ENCODE peak calls at places on chromosomes 7 and 10, in four cellular contexts. Z, K, D and A are unnamed samples.

GRCh38 chr10:122450336-122450990 is 4.0 kb upstream of the ARMS2 start:
- DNase-seq in D (no peak), K (peak), Z (no peak), A (no peak)

GRCh38 chr10:24374134-24374915 is 165.4 kb downstream of the KIAA1217 start:
- DNase-seq in K (no peak), D (no peak), Z (no peak), A (peak)

GRCh38 chr7:116525298-116525912 is 569 bp downstream of the CAV1 start:
- DNase-seq in D (peak), K (peak), Z (peak), A (no peak)

GRCh38 chr7:25031007-25031406 is 51.0 kb upstream of the OSBPL3 start:
- DNase-seq in D (no peak), K (no peak), Z (no peak), A (no peak)

GRCh38 chr10:104650072-104650471 is 9.0 kb downstream of the SORCS3 start:
- DNase-seq in D (no peak), Z (no peak), K (no peak), A (no peak)

GRCh38 chr10:117666131-117666530 is 123.6 kb downstream of the EMX2 start:
- DNase-seq in K (no peak), Z (no peak), D (no peak), A (peak)

GRCh38 chr7:1026721-1027151 is 17.6 kb upstream of the GPR146 start:
- DNase-seq in D (no peak), K (no peak), Z (no peak), A (no peak)

GRCh38 chr7:128869138-128869943 is 6.7 kb downstream of the ATP6V1F start:
- DNase-seq in D (peak), Z (peak), K (peak), A (peak)

GRCh38 chr10:30759423-30759822 is 129.9 kb upstream of the LYZL2 start:
- DNase-seq in Z (no peak), D (no peak), K (no peak), A (peak)

GRCh38 chr10:59903871-59904270 is 2.5 kb downstream of the CCDC6 start:
- DNase-seq in Z (no peak), D (no peak), K (no peak), A (peak)

GRCh38 chr10:63614371-63614891 is 93.2 kb downstream of the REEP3 start:
- DNase-seq in K (no peak), D (no peak), Z (no peak), A (peak)

GRCh38 chr10:110414563-110415309 is 83.0 kb upstream of the DUSP5 start:
- DNase-seq in K (no peak), D (no peak), Z (no peak), A (no peak)

GRCh38 chr7:158374586-158374985 is 213.0 kb downstream of the PTPRN2 start:
- DNase-seq in K (no peak), D (no peak), Z (no peak), A (no peak)

GRCh38 chr10:75086278-75086934 is 25.1 kb upstream of the SAMD8 start:
- DNase-seq in Z (no peak), K (no peak), D (no peak), A (no peak)

GRCh38 chr10:130232361-130233360 is 96.5 kb downstream of the GLRX3 start:
- DNase-seq in D (no peak), Z (peak), K (no peak), A (no peak)

GRCh38 chr10:132876967-132877366 is 65.4 kb downstream of the CFAP46 start:
- DNase-seq in K (no peak), D (peak), Z (peak), A (no peak)

GRCh38 chr7:98194672-98195457 is 16.4 kb upstream of the BHLHA15 start:
- DNase-seq in D (no peak), K (no peak), Z (no peak), A (no peak)

GRCh38 chr7:92833766-92834605 is 2.4 kb downstream of the CDK6 start:
- DNase-seq in Z (peak), D (peak), K (peak), A (peak)

GRCh38 chr10:52485486-52485885 is 171.4 kb downstream of the DKK1 start:
- DNase-seq in K (no peak), Z (no peak), D (no peak), A (no peak)

GRCh38 chr7:101269664-101270063 is 24.8 kb upstream of the FIS1 start:
- DNase-seq in K (no peak), Z (no peak), D (no peak), A (no peak)

GRCh38 chr7:32500922-32501341 is 5.6 kb downstream of the AVL9 start:
- DNase-seq in D (no peak), K (no peak), Z (no peak), A (peak)

GRCh38 chr7:33558961-33559710 is 346.2 kb upstream of the BMPER start:
- DNase-seq in D (no peak), Z (no peak), K (no peak), A (no peak)

GRCh38 chr10:28479366-28479765 is 53.6 kb upstream of the WAC start:
- DNase-seq in D (no peak), Z (no peak), K (no peak), A (no peak)

GRCh38 chr10:6068422-6068821 is 6.3 kb upstream of the IL2RA start:
- DNase-seq in K (no peak), Z (peak), D (no peak), A (no peak)

GRCh38 chr7:2202361-2202761 is 30.4 kb downstream of the MAD1L1 start:
- DNase-seq in D (no peak), K (no peak), Z (peak), A (no peak)

GRCh38 chr7:69912846-69913245 is 314.6 kb downstream of the AUTS2 start:
- DNase-seq in D (no peak), K (no peak), Z (no peak), A (peak)

GRCh38 chr7:80722596-80723141 is 84.2 kb downstream of the CD36 start:
- DNase-seq in K (no peak), Z (peak), D (no peak), A (peak)

GRCh38 chr10:118584181-118584954 is 11.1 kb downstream of the PRLHR start:
- DNase-seq in K (no peak), Z (no peak), D (no peak), A (peak)

GRCh38 chr10:115947104-115947503 is 325.9 kb downstream of the GFRA1 start:
- DNase-seq in K (no peak), D (no peak), Z (no peak), A (no peak)

GRCh38 chr10:47033081-47033480 is 121.9 kb downstream of the PTPN20 start:
- DNase-seq in K (no peak), Z (peak), D (no peak), A (no peak)

GRCh38 chr10:47031953-47032465 is 120.8 kb downstream of the PTPN20 start:
- DNase-seq in D (no peak), Z (peak), K (no peak), A (peak)

GRCh38 chr10:47030191-47030698 is 119.0 kb downstream of the PTPN20 start:
- DNase-seq in K (no peak), Z (peak), D (no peak), A (no peak)

GRCh38 chr10:47029181-47029971 is 118.1 kb downstream of the PTPN20 start:
- DNase-seq in K (no peak), Z (peak), D (no peak), A (no peak)

DNA sequence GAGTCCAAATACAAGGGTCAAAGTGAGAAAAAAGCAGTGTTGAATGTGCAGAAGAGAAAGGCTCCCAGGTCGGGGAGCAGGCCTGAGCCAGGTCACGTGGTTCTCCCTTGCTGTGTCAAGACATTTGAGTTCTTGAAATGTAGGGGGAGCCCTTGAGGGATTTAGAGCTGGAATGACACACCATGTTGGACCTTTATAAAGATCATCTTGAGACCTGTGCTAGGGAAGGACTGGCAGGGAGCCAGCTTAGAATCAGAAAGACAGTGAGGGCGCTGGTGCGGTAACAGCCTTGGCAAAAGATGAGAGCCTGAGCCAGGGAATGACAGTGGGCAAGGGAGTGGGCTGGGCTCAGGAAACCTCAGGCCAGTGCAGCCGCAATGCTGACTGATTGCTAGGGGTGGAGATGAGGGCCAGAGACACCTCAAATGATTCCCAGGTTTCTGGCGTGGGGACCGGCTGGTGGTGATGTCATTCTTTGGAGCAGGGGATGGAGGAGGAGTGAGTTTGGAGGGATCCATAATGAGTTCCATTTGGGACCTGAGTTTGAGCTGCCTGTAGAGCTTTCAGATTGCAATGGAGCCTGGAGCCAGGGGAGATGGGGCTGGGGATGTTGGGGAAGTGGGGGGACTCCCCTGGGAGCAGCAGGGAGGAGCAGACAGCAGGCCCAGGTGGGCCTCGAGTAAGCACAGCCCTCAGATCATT is 120.2 kb downstream of the PTPN20 start:
- DNase-seq in K (no peak), Z (peak), D (peak), A (peak)
- TF ChIP-seq CTCF in K (peak), Z (no peak), D (no peak), A (peak)

GRCh38 chr7:95794917-95795515 is 22.7 kb downstream of the DYNC1I1 start:
- DNase-seq in K (peak), D (no peak), Z (no peak), A (peak)
- TF ChIP-seq CTCF in K (peak), D (peak), Z (no peak), A (peak)

DNA sequence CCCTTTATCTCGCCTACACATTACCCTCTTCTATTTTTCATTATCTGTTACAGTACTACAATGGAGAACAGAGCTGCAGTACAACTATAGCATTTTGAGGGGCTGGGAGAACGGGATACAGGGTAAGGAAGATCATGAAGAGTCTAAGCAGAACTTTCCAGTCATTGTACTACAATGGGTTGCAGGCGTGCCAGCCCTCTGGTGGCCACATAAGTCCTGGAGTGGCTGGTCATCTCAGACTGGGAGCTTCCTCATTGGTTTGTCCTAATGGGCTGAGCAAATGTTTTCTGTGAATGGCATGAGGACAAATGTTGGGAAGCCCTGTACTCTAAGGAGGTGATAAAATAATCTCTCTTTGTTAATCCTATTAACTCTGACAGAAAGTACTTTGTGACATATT is 33.0 kb downstream of the TMEM106B start:
- DNase-seq in K (peak), Z (no peak), D (peak), A (peak)
- TF ChIP-seq CTCF in K (peak), Z (no peak), D (no peak), A (peak)

DNA sequence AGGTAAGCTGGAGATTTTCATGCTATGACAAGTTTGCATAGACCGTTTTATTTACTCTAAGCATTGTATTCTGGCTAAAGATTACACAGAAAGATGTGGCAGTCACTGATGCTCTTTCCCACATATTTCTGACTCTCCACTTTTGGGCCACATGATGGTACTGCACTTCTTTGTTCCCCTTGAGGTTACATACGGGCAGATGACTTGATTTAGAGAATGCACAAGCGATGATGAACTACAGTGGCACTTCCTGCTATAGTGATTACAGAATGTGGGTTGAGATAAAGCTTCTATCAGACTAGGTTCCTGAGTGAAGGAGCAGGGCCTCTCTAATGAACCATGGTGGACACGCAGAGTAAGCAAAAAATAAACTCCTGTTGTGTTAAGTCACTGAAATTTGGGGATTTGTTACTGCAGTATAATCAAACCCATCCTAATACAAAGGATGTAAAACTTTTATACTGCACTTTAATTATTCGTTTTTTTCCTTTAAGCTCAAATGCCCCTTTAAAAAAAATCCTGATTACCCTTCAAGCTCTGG is 177.9 kb downstream of the TAX1BP1 start:
- DNase-seq in Z (no peak), D (no peak), K (no peak), A (peak)
- TF ChIP-seq CTCF in Z (no peak), D (no peak), K (no peak), A (no peak)

GRCh38 chr7:11373546-11374142 is 400.0 kb downstream of the PHF14 start:
- DNase-seq in K (no peak), D (no peak), Z (no peak), A (peak)
- TF ChIP-seq CTCF in K (peak), D (no peak), Z (no peak), A (peak)